ENCODE peak calls at places on chromosomes 4 and X, in ten cellular contexts. One of them, this sample, is unnamed.

GRCh38 chr4:98601719-98602118 is 56.7 kb downstream of the TSPAN5 start:
- DNase-seq in mucosa of descending colon: no peak
- DNase-seq in tibial nerve: no peak
- DNase-seq in fibroblast of mammary gland: peak; percentile 52
- DNase-seq in AG09309: no peak
- DNase-seq in GM12864: no peak
- DNase-seq in brain microvascular endothelial cell: peak; percentile 48
- DNase-seq in HFF-Myc: no peak
- DNase-seq in kidney epithelial cell: peak; percentile 31
- DNase-seq in CD8-positive, alpha-beta memory T cell: no peak
- DNase-seq in this sample: no peak

GRCh38 chr4:185580699-185581098 is 45.4 kb upstream of the PDLIM3 start:
- DNase-seq in mucosa of descending colon: no peak
- DNase-seq in tibial nerve: no peak
- DNase-seq in fibroblast of mammary gland: no peak
- DNase-seq in AG09309: no peak
- DNase-seq in GM12864: no peak
- DNase-seq in brain microvascular endothelial cell: no peak
- DNase-seq in HFF-Myc: no peak
- DNase-seq in kidney epithelial cell: no peak
- DNase-seq in CD8-positive, alpha-beta memory T cell: no peak
- DNase-seq in this sample: no peak

GRCh38 chrX:110145854-110146253 is 142.9 kb downstream of the TMEM164 start:
- DNase-seq in mucosa of descending colon: no peak
- DNase-seq in tibial nerve: no peak
- DNase-seq in fibroblast of mammary gland: peak; percentile 54
- DNase-seq in AG09309: no peak
- DNase-seq in GM12864: no peak
- DNase-seq in brain microvascular endothelial cell: peak; percentile 36
- DNase-seq in HFF-Myc: no peak
- DNase-seq in kidney epithelial cell: no peak
- DNase-seq in CD8-positive, alpha-beta memory T cell: no peak
- DNase-seq in this sample: peak; percentile 43

GRCh38 chr4:120156115-120156718 is 89.6 kb upstream of the MAD2L1 start:
- DNase-seq in mucosa of descending colon: no peak
- DNase-seq in tibial nerve: peak; percentile 31
- DNase-seq in fibroblast of mammary gland: peak; percentile 81
- DNase-seq in AG09309: peak; percentile 21
- DNase-seq in GM12864: peak; percentile 49
- DNase-seq in brain microvascular endothelial cell: peak; percentile 38
- DNase-seq in HFF-Myc: peak; percentile 20
- DNase-seq in kidney epithelial cell: peak; percentile 56
- DNase-seq in CD8-positive, alpha-beta memory T cell: peak; percentile 49
- DNase-seq in this sample: peak; percentile 85

GRCh38 chr4:2823301-2823670 is 20.4 kb upstream of the ADD1 start:
- DNase-seq in mucosa of descending colon: peak; percentile 41
- DNase-seq in tibial nerve: no peak
- DNase-seq in fibroblast of mammary gland: no peak
- DNase-seq in AG09309: no peak
- DNase-seq in GM12864: no peak
- DNase-seq in brain microvascular endothelial cell: no peak
- DNase-seq in HFF-Myc: no peak
- DNase-seq in kidney epithelial cell: no peak
- DNase-seq in CD8-positive, alpha-beta memory T cell: no peak
- DNase-seq in this sample: no peak

GRCh38 chrX:24703185-24703494 is 9.4 kb downstream of the POLA1 start:
- DNase-seq in mucosa of descending colon: no peak
- DNase-seq in tibial nerve: no peak
- DNase-seq in fibroblast of mammary gland: no peak
- DNase-seq in AG09309: no peak
- DNase-seq in GM12864: no peak
- DNase-seq in brain microvascular endothelial cell: no peak
- DNase-seq in HFF-Myc: no peak
- DNase-seq in kidney epithelial cell: no peak
- DNase-seq in CD8-positive, alpha-beta memory T cell: no peak
- DNase-seq in this sample: no peak

GRCh38 chr4:54094449-54094848 is 5.5 kb upstream of the GSX2 start:
- DNase-seq in mucosa of descending colon: no peak
- DNase-seq in tibial nerve: no peak
- DNase-seq in fibroblast of mammary gland: no peak
- DNase-seq in AG09309: no peak
- DNase-seq in GM12864: no peak
- DNase-seq in brain microvascular endothelial cell: no peak
- DNase-seq in HFF-Myc: no peak
- DNase-seq in kidney epithelial cell: no peak
- DNase-seq in CD8-positive, alpha-beta memory T cell: no peak
- DNase-seq in this sample: no peak

GRCh38 chr4:8269535-8270417 is at the start of gene HTRA3:
- DNase-seq in mucosa of descending colon: no peak
- DNase-seq in tibial nerve: no peak
- DNase-seq in fibroblast of mammary gland: no peak
- DNase-seq in AG09309: no peak
- DNase-seq in GM12864: no peak
- DNase-seq in brain microvascular endothelial cell: no peak
- DNase-seq in HFF-Myc: no peak
- DNase-seq in kidney epithelial cell: no peak
- DNase-seq in CD8-positive, alpha-beta memory T cell: no peak
- DNase-seq in this sample: no peak

GRCh38 chr4:127782275-127783025 is at the start of gene HSPA4L:
- DNase-seq in mucosa of descending colon: peak; percentile 60
- DNase-seq in tibial nerve: peak; percentile 23
- DNase-seq in fibroblast of mammary gland: peak; percentile 25
- DNase-seq in AG09309: no peak
- DNase-seq in GM12864: peak; percentile 31
- DNase-seq in brain microvascular endothelial cell: peak; percentile 44
- DNase-seq in HFF-Myc: peak; percentile 3
- DNase-seq in kidney epithelial cell: no peak
- DNase-seq in CD8-positive, alpha-beta memory T cell: peak; percentile 20
- DNase-seq in this sample: peak; percentile 37

GRCh38 chr4:15653864-15654391 is 1.2 kb downstream of the FBXL5 start:
- DNase-seq in mucosa of descending colon: no peak
- DNase-seq in tibial nerve: no peak
- DNase-seq in fibroblast of mammary gland: peak; percentile 57
- DNase-seq in AG09309: peak; percentile 13
- DNase-seq in GM12864: no peak
- DNase-seq in brain microvascular endothelial cell: peak; percentile 60
- DNase-seq in HFF-Myc: no peak
- DNase-seq in kidney epithelial cell: no peak
- DNase-seq in CD8-positive, alpha-beta memory T cell: no peak
- DNase-seq in this sample: peak; percentile 64

GRCh38 chr4:1171306-1172227 is 816 bp downstream of the SPON2 start:
- DNase-seq in mucosa of descending colon: peak; percentile 56
- DNase-seq in tibial nerve: no peak
- DNase-seq in fibroblast of mammary gland: no peak
- DNase-seq in AG09309: no peak
- DNase-seq in GM12864: no peak
- DNase-seq in brain microvascular endothelial cell: no peak
- DNase-seq in HFF-Myc: no peak
- DNase-seq in kidney epithelial cell: no peak
- DNase-seq in CD8-positive, alpha-beta memory T cell: peak; percentile 65
- DNase-seq in this sample: no peak

GRCh38 chr4:173056271-173056670 is 112.3 kb upstream of the GALNT7 start:
- DNase-seq in mucosa of descending colon: no peak
- DNase-seq in tibial nerve: no peak
- DNase-seq in fibroblast of mammary gland: no peak
- DNase-seq in AG09309: no peak
- DNase-seq in GM12864: no peak
- DNase-seq in brain microvascular endothelial cell: no peak
- DNase-seq in HFF-Myc: no peak
- DNase-seq in kidney epithelial cell: no peak
- DNase-seq in CD8-positive, alpha-beta memory T cell: no peak
- DNase-seq in this sample: no peak

GRCh38 chr4:173056708-173057107 is 111.9 kb upstream of the GALNT7 start:
- DNase-seq in mucosa of descending colon: no peak
- DNase-seq in tibial nerve: no peak
- DNase-seq in fibroblast of mammary gland: no peak
- DNase-seq in AG09309: no peak
- DNase-seq in GM12864: no peak
- DNase-seq in brain microvascular endothelial cell: no peak
- DNase-seq in HFF-Myc: no peak
- DNase-seq in kidney epithelial cell: no peak
- DNase-seq in CD8-positive, alpha-beta memory T cell: no peak
- DNase-seq in this sample: no peak

GRCh38 chr4:173046818-173047217 is 121.8 kb upstream of the GALNT7 start:
- DNase-seq in mucosa of descending colon: no peak
- DNase-seq in tibial nerve: no peak
- DNase-seq in fibroblast of mammary gland: no peak
- DNase-seq in AG09309: no peak
- DNase-seq in GM12864: no peak
- DNase-seq in brain microvascular endothelial cell: no peak
- DNase-seq in HFF-Myc: no peak
- DNase-seq in kidney epithelial cell: peak; percentile 87
- DNase-seq in CD8-positive, alpha-beta memory T cell: no peak
- DNase-seq in this sample: no peak

GRCh38 chr4:173052439-173052838 is 116.2 kb upstream of the GALNT7 start:
- DNase-seq in mucosa of descending colon: no peak
- DNase-seq in tibial nerve: no peak
- DNase-seq in fibroblast of mammary gland: no peak
- DNase-seq in AG09309: no peak
- DNase-seq in GM12864: no peak
- DNase-seq in brain microvascular endothelial cell: no peak
- DNase-seq in HFF-Myc: no peak
- DNase-seq in kidney epithelial cell: no peak
- DNase-seq in CD8-positive, alpha-beta memory T cell: no peak
- DNase-seq in this sample: no peak

DNA sequence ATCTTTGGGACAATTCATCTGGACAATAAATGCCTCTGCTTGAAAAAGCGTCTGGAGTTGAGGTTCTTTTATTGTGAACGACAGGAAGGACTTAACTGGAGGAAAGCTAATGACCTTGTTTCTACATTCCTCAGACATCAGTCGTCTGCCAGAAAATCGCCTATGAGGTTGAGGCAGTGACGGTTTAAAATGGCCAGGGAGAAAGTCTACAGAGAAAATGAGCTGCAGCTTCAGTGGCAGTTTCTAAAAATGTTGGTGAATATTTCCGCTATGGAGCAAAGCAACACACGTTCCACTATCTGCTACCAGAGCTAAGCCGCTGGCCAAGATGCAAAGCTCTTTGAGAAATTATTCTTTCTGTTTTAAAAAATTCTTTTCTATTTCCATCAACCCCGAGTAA is 116.9 kb upstream of the GALNT7 start:
- DNase-seq in mucosa of descending colon: no peak
- DNase-seq in tibial nerve: no peak
- DNase-seq in fibroblast of mammary gland: no peak
- DNase-seq in AG09309: peak; percentile 4
- DNase-seq in GM12864: no peak
- DNase-seq in brain microvascular endothelial cell: no peak
- DNase-seq in HFF-Myc: no peak
- DNase-seq in kidney epithelial cell: no peak
- DNase-seq in CD8-positive, alpha-beta memory T cell: no peak
- DNase-seq in this sample: peak; percentile 14
- H3K4me3 ChIP-seq in mucosa of descending colon: no peak overlapping the region
- H3K4me3 ChIP-seq in tibial nerve: no peak overlapping the region
- H3K4me3 ChIP-seq in fibroblast of mammary gland: no peak overlapping the region
- H3K4me3 ChIP-seq in AG09309: no peak overlapping the region
- H3K4me3 ChIP-seq in GM12864: no peak overlapping the region
- H3K4me3 ChIP-seq in brain microvascular endothelial cell: no peak overlapping the region
- H3K4me3 ChIP-seq in HFF-Myc: no peak overlapping the region
- H3K4me3 ChIP-seq in kidney epithelial cell: no peak overlapping the region
- H3K4me3 ChIP-seq in CD8-positive, alpha-beta memory T cell: no peak overlapping the region
- H3K4me3 ChIP-seq in this sample: no peak overlapping the region

GRCh38 chrX:137428251-137428661 is 137.7 kb upstream of the ZIC3 start:
- DNase-seq in mucosa of descending colon: no peak
- DNase-seq in tibial nerve: no peak
- DNase-seq in fibroblast of mammary gland: no peak
- DNase-seq in AG09309: no peak
- DNase-seq in GM12864: no peak
- DNase-seq in brain microvascular endothelial cell: no peak
- DNase-seq in HFF-Myc: no peak
- DNase-seq in kidney epithelial cell: no peak
- DNase-seq in CD8-positive, alpha-beta memory T cell: no peak
- DNase-seq in this sample: no peak
- H3K4me3 ChIP-seq in mucosa of descending colon: no peak overlapping the region
- H3K4me3 ChIP-seq in tibial nerve: peak overlapping the region; percentile 24
- H3K4me3 ChIP-seq in fibroblast of mammary gland: peak overlapping the region; percentile 34
- H3K4me3 ChIP-seq in AG09309: peak overlapping the region; percentile 57
- H3K4me3 ChIP-seq in GM12864: peak overlapping the region; percentile 29
- H3K4me3 ChIP-seq in brain microvascular endothelial cell: peak overlapping the region; percentile 38
- H3K4me3 ChIP-seq in HFF-Myc: peak overlapping the region; percentile 11
- H3K4me3 ChIP-seq in kidney epithelial cell: peak overlapping the region; percentile 24
- H3K4me3 ChIP-seq in CD8-positive, alpha-beta memory T cell: peak overlapping the region; percentile 28
- H3K4me3 ChIP-seq in this sample: peak overlapping the region; percentile 46

GRCh38 chr4:70637239-70637920 is 8.8 kb downstream of the ENAM start:
- DNase-seq in mucosa of descending colon: no peak
- DNase-seq in tibial nerve: no peak
- DNase-seq in fibroblast of mammary gland: peak; percentile 14
- DNase-seq in AG09309: peak; percentile 11
- DNase-seq in GM12864: no peak
- DNase-seq in brain microvascular endothelial cell: no peak
- DNase-seq in HFF-Myc: no peak
- DNase-seq in kidney epithelial cell: no peak
- DNase-seq in CD8-positive, alpha-beta memory T cell: no peak
- DNase-seq in this sample: no peak
- H3K4me3 ChIP-seq in mucosa of descending colon: no peak overlapping the region
- H3K4me3 ChIP-seq in tibial nerve: no peak overlapping the region
- H3K4me3 ChIP-seq in fibroblast of mammary gland: no peak overlapping the region
- H3K4me3 ChIP-seq in AG09309: no peak overlapping the region
- H3K4me3 ChIP-seq in GM12864: no peak overlapping the region
- H3K4me3 ChIP-seq in brain microvascular endothelial cell: no peak overlapping the region
- H3K4me3 ChIP-seq in HFF-Myc: no peak overlapping the region
- H3K4me3 ChIP-seq in kidney epithelial cell: no peak overlapping the region
- H3K4me3 ChIP-seq in CD8-positive, alpha-beta memory T cell: no peak overlapping the region
- H3K4me3 ChIP-seq in this sample: no peak overlapping the region

GRCh38 chrX:72029473-72030411 is 102.0 kb downstream of the RTL5 start:
- DNase-seq in mucosa of descending colon: no peak
- DNase-seq in tibial nerve: no peak
- DNase-seq in fibroblast of mammary gland: peak; percentile 93
- DNase-seq in AG09309: peak; percentile 28
- DNase-seq in GM12864: no peak
- DNase-seq in brain microvascular endothelial cell: peak; percentile 76
- DNase-seq in HFF-Myc: peak; percentile 65
- DNase-seq in kidney epithelial cell: peak; percentile 55
- DNase-seq in CD8-positive, alpha-beta memory T cell: no peak
- DNase-seq in this sample: peak; percentile 86

GRCh38 chrX:72026341-72027023 is 105.2 kb downstream of the RTL5 start:
- DNase-seq in mucosa of descending colon: no peak
- DNase-seq in tibial nerve: no peak
- DNase-seq in fibroblast of mammary gland: peak; percentile 40
- DNase-seq in AG09309: no peak
- DNase-seq in GM12864: no peak
- DNase-seq in brain microvascular endothelial cell: no peak
- DNase-seq in HFF-Myc: no peak
- DNase-seq in kidney epithelial cell: no peak
- DNase-seq in CD8-positive, alpha-beta memory T cell: no peak
- DNase-seq in this sample: no peak

GRCh38 chrX:72028701-72029470 is 102.8 kb downstream of the RTL5 start:
- DNase-seq in mucosa of descending colon: no peak
- DNase-seq in tibial nerve: no peak
- DNase-seq in fibroblast of mammary gland: no peak
- DNase-seq in AG09309: no peak
- DNase-seq in GM12864: no peak
- DNase-seq in brain microvascular endothelial cell: no peak
- DNase-seq in HFF-Myc: no peak
- DNase-seq in kidney epithelial cell: no peak
- DNase-seq in CD8-positive, alpha-beta memory T cell: no peak
- DNase-seq in this sample: no peak

GRCh38 chrX:72027024-72027913 is 104.4 kb downstream of the RTL5 start:
- DNase-seq in mucosa of descending colon: no peak
- DNase-seq in tibial nerve: no peak
- DNase-seq in fibroblast of mammary gland: no peak
- DNase-seq in AG09309: no peak
- DNase-seq in GM12864: no peak
- DNase-seq in brain microvascular endothelial cell: no peak
- DNase-seq in HFF-Myc: no peak
- DNase-seq in kidney epithelial cell: no peak
- DNase-seq in CD8-positive, alpha-beta memory T cell: no peak
- DNase-seq in this sample: no peak

GRCh38 chrX:72027914-72028307 is 103.8 kb downstream of the RTL5 start:
- DNase-seq in mucosa of descending colon: no peak
- DNase-seq in tibial nerve: no peak
- DNase-seq in fibroblast of mammary gland: no peak
- DNase-seq in AG09309: no peak
- DNase-seq in GM12864: no peak
- DNase-seq in brain microvascular endothelial cell: no peak
- DNase-seq in HFF-Myc: no peak
- DNase-seq in kidney epithelial cell: no peak
- DNase-seq in CD8-positive, alpha-beta memory T cell: no peak
- DNase-seq in this sample: no peak
- H3K4me3 ChIP-seq in mucosa of descending colon: no peak overlapping the region
- H3K4me3 ChIP-seq in tibial nerve: no peak overlapping the region
- H3K4me3 ChIP-seq in fibroblast of mammary gland: no peak overlapping the region
- H3K4me3 ChIP-seq in AG09309: peak overlapping the region; percentile 43
- H3K4me3 ChIP-seq in GM12864: no peak overlapping the region
- H3K4me3 ChIP-seq in brain microvascular endothelial cell: no peak overlapping the region
- H3K4me3 ChIP-seq in HFF-Myc: peak overlapping the region; percentile 46
- H3K4me3 ChIP-seq in kidney epithelial cell: no peak overlapping the region
- H3K4me3 ChIP-seq in CD8-positive, alpha-beta memory T cell: no peak overlapping the region
- H3K4me3 ChIP-seq in this sample: peak overlapping the region; percentile 20